ENCODE peak calls at places on chromosomes 1 and 21, in five cellular contexts. B is GM23338, Z is uterus, R is endodermal cell, C is caudate nucleus. S is an unnamed sample.

GRCh38 chr1:40944841-40945430 is 34.6 kb upstream of the CTPS1 start:
- DNase-seq in B (no peak), Z (peak; percentile 39), R (no peak), C (no peak), S (peak; percentile 57)

GRCh38 chr1:217896490-217896889 is 265.3 kb downstream of the SPATA17 start:
- DNase-seq in B (no peak), Z (no peak), R (no peak), C (no peak), S (no peak)

GRCh38 chr1:243471026-243471685 is 215.3 kb downstream of the SDCCAG8 start:
- DNase-seq in B (no peak), Z (no peak), R (peak; percentile 61), C (peak; percentile 32), S (no peak)

GRCh38 chr1:85201340-85202091 is 700 bp upstream of the SYDE2 start:
- DNase-seq in B (peak; percentile 91), Z (peak; percentile 79), R (peak; percentile 95), C (peak; percentile 29), S (peak; percentile 84)

GRCh38 chr1:232705815-232706575 is 76.1 kb upstream of the SIPA1L2 start:
- DNase-seq in B (no peak), Z (peak; percentile 44), R (no peak), C (no peak), S (no peak)

GRCh38 chr1:22949807-22950462 is 22.7 kb downstream of the LACTBL1 start:
- DNase-seq in B (no peak), Z (no peak), R (no peak), C (no peak), S (no peak)

GRCh38 chr21:27423073-27423472 is 456.2 kb upstream of the ADAMTS5 start:
- DNase-seq in B (no peak), Z (peak; percentile 50), R (no peak), C (no peak), S (no peak)

GRCh38 chr1:182990413-182991144 is 32.6 kb upstream of the LAMC1 start:
- DNase-seq in B (no peak), Z (no peak), R (no peak), C (no peak), S (no peak)

GRCh38 chr1:65066766-65067490 is 81.1 kb upstream of the AK4 start:
- DNase-seq in B (peak; percentile 90), Z (peak; percentile 92), R (peak; percentile 93), C (peak; percentile 83), S (peak; percentile 96)

GRCh38 chr21:14554948-14555347 is 8.8 kb upstream of the SAMSN1 start:
- DNase-seq in B (peak; percentile 4), Z (no peak), R (no peak), C (no peak), S (no peak)

GRCh38 chr1:60564196-60564595 is 490.6 kb upstream of the C1orf87 start:
- DNase-seq in B (no peak), Z (no peak), R (no peak), C (no peak), S (no peak)

GRCh38 chr1:242216368-242216767 is 217.5 kb upstream of the MAP1LC3C start:
- DNase-seq in B (peak; percentile 46), Z (no peak), R (no peak), C (no peak), S (no peak)

GRCh38 chr1:221164029-221164428 is 284.8 kb downstream of the HLX start:
- DNase-seq in B (no peak), Z (no peak), R (no peak), C (no peak), S (no peak)

GRCh38 chr1:36560621-36561364 is 78.1 kb upstream of the CSF3R start:
- DNase-seq in B (no peak), Z (no peak), R (peak; percentile 38), C (no peak), S (peak; percentile 15)

GRCh38 chr1:236489710-236490377 is 33.9 kb upstream of the LGALS8 start:
- DNase-seq in B (peak; percentile 82), Z (no peak), R (peak; percentile 45), C (no peak), S (peak; percentile 53)

GRCh38 chr21:14879458-14879857 is 185.3 kb downstream of the NRIP1 start:
- DNase-seq in B (no peak), Z (no peak), R (no peak), C (no peak), S (no peak)

GRCh38 chr1:206872139-206872538 is 6.7 kb downstream of the IL20 start:
- DNase-seq in B (no peak), Z (no peak), R (no peak), C (no peak), S (no peak)

GRCh38 chr1:54331091-54331772 is 75.0 kb downstream of the SSBP3 start:
- DNase-seq in B (no peak), Z (no peak), R (no peak), C (no peak), S (no peak)

GRCh38 chr1:190022709-190023108 is 455.0 kb downstream of the BRINP3 start:
- DNase-seq in B (no peak), Z (no peak), R (no peak), C (no peak), S (no peak)

GRCh38 chr1:3070654-3071506 is 1.9 kb downstream of the PRDM16 start:
- DNase-seq in B (peak; percentile 62), Z (no peak), R (peak; percentile 77), C (no peak), S (peak; percentile 22)

GRCh38 chr1:203526572-203526971 is 32.6 kb downstream of the OPTC start:
- DNase-seq in B (no peak), Z (no peak), R (peak; percentile 39), C (no peak), S (no peak)

GRCh38 chr1:18530567-18531502 is 50.1 kb downstream of the KLHDC7A start:
- DNase-seq in B (peak; percentile 60), Z (no peak), R (peak; percentile 81), C (no peak), S (no peak)

GRCh38 chr21:20276377-20276776 is 721.8 kb upstream of the NCAM2 start:
- DNase-seq in B (peak; percentile 46), Z (no peak), R (no peak), C (no peak), S (no peak)

GRCh38 chr1:166906647-166907046 is 30.6 kb upstream of the TADA1 start:
- DNase-seq in B (no peak), Z (no peak), R (no peak), C (no peak), S (no peak)

GRCh38 chr1:31712041-31712440 is 8.2 kb upstream of the COL16A1 start:
- DNase-seq in B (no peak), Z (no peak), R (no peak), C (no peak), S (no peak)

GRCh38 chr1:226064816-226065248 is 2.3 kb downstream of the H3-3A start:
- DNase-seq in B (peak; percentile 70), Z (peak; percentile 32), R (peak; percentile 60), C (no peak), S (no peak)

GRCh38 chr1:67170751-67171573 is 4.7 kb downstream of the IL23R start:
- DNase-seq in B (no peak), Z (no peak), R (no peak), C (no peak), S (no peak)

GRCh38 chr1:200374569-200375312 is 35.1 kb downstream of the ZNF281 start:
- DNase-seq in B (no peak), Z (no peak), R (peak; percentile 37), C (no peak), S (no peak)

GRCh38 chr1:167566766-167567165 is 13.2 kb upstream of the CREG1 start:
- DNase-seq in B (no peak), Z (no peak), R (no peak), C (no peak), S (no peak)

GRCh38 chr1:196462101-196462500 is 146.1 kb downstream of the KCNT2 start:
- DNase-seq in B (no peak), Z (no peak), R (no peak), C (no peak), S (no peak)

GRCh38 chr1:89941110-89941770 is 53.7 kb upstream of the ZNF326 start:
- DNase-seq in B (no peak), Z (no peak), R (no peak), C (no peak), S (no peak)

GRCh38 chr1:172451002-172451443 is 7.2 kb upstream of the PIGC start:
- DNase-seq in B (no peak), Z (no peak), R (no peak), C (peak; percentile 41), S (no peak)

GRCh38 chr1:43757343-43758053 is 50.2 kb downstream of the ST3GAL3 start:
- DNase-seq in B (no peak), Z (no peak), R (no peak), C (no peak), S (no peak)

GRCh38 chr1:25695991-25696330 is 79.4 kb downstream of the MAN1C1 start:
- DNase-seq in B (no peak), Z (peak; percentile 58), R (no peak), C (peak; percentile 37), S (no peak)

GRCh38 chr1:234212764-234213406 is 160.4 kb upstream of the COA6 start:
- DNase-seq in B (peak; percentile 84), Z (no peak), R (peak; percentile 83), C (no peak), S (no peak)

GRCh38 chr1:114428083-114428754 is 82.8 kb downstream of the TRIM33 start:
- DNase-seq in B (no peak), Z (no peak), R (no peak), C (peak; percentile 3), S (no peak)

GRCh38 chr1:57747818-57748217 is 324.0 kb upstream of the DAB1 start:
- DNase-seq in B (no peak), Z (no peak), R (no peak), C (no peak), S (no peak)

GRCh38 chr1:156584813-156585212 is 5.3 kb downstream of the TTC24 start:
- DNase-seq in B (peak; percentile 87), Z (no peak), R (peak; percentile 88), C (no peak), S (no peak)

GRCh38 chr1:240496356-240496755 is 115.6 kb downstream of the GREM2 start:
- DNase-seq in B (no peak), Z (no peak), R (no peak), C (no peak), S (no peak)

GRCh38 chr1:240497908-240498307 is 114.0 kb downstream of the GREM2 start:
- DNase-seq in B (no peak), Z (no peak), R (no peak), C (no peak), S (no peak)

GRCh38 chr1:240499012-240499411 is 112.9 kb downstream of the GREM2 start:
- DNase-seq in B (no peak), Z (no peak), R (no peak), C (no peak), S (no peak)

GRCh38 chr1:240496941-240497340 is 115.0 kb downstream of the GREM2 start:
- DNase-seq in B (no peak), Z (no peak), R (no peak), C (no peak), S (no peak)

GRCh38 chr1:240498335-240498734 is 113.6 kb downstream of the GREM2 start:
- DNase-seq in B (no peak), Z (no peak), R (no peak), C (no peak), S (no peak)
- H3K27ac ChIP-seq in B (no peak overlapping the region), Z (no peak overlapping the region), R (no peak overlapping the region), C (no peak overlapping the region), S (no peak overlapping the region)

GRCh38 chr1:33025180-33025569 is 11.5 kb downstream of the AK2 start:
- DNase-seq in B (no peak), Z (no peak), R (no peak), C (no peak), S (no peak)
- H3K27ac ChIP-seq in B (no peak overlapping the region), Z (no peak overlapping the region), R (no peak overlapping the region), C (no peak overlapping the region), S (no peak overlapping the region)

GRCh38 chr1:83860506-83861221 is 138.3 kb downstream of the TTLL7 start:
- DNase-seq in B (peak; percentile 87), Z (peak; percentile 39), R (peak; percentile 96), C (peak; percentile 76), S (peak; percentile 94)
- H3K27ac ChIP-seq in B (no peak overlapping the region), Z (no peak overlapping the region), R (no peak overlapping the region), C (no peak overlapping the region), S (peak overlapping the region; percentile 94)

GRCh38 chr1:160105155-160105554 is 6.7 kb upstream of the IGSF8 start:
- DNase-seq in B (no peak), Z (no peak), R (no peak), C (no peak), S (no peak)
- H3K27ac ChIP-seq in B (no peak overlapping the region), Z (no peak overlapping the region), R (no peak overlapping the region), C (peak overlapping the region; percentile 86), S (no peak overlapping the region)